ENCODE peak calls at places on chromosomes 2 and 18, in seven cellular contexts. U is esophagus squamous epithelium, R is BJ, B is breast epithelium, S is endodermal cell, A is PC-3, V is sigmoid colon. F is an unnamed sample. For H3K27me3, the result is how much of the 10 kb centered on the place peaks cover.

GRCh38 chr2:10329880-10330699 is 27.4 kb downstream of the HPCAL1 start:
- DNase-seq in U (no peak), V (no peak), R (peak), A (peak), S (no peak), B (no peak), F (no peak)

GRCh38 chr2:82790277-82791021 is 1668.6 kb downstream of the SUCLG1 start:
- DNase-seq in R (no peak), S (peak), U (no peak), B (no peak), A (peak), V (no peak), F (no peak)

GRCh38 chr18:59208602-59209001 is 11.4 kb upstream of the GRP start:
- DNase-seq in V (no peak), S (no peak), U (no peak), A (peak), R (no peak), B (peak), F (no peak)

GRCh38 chr2:30688956-30689401 is 118.3 kb downstream of the CAPN13 start:
- DNase-seq in A (no peak), B (peak), S (no peak), R (no peak), U (no peak), V (peak), F (peak)

GRCh38 chr2:16487686-16488085 is 177.9 kb downstream of the CYRIA start:
- DNase-seq in B (no peak), R (no peak), V (no peak), A (peak), U (no peak), S (peak), F (no peak)

GRCh38 chr2:129379411-129379810 is 600.1 kb upstream of the RAB6C start:
- DNase-seq in V (no peak), A (no peak), S (no peak), U (no peak), R (no peak), B (no peak), F (no peak)

GRCh38 chr2:158184556-158185343 is 83.1 kb downstream of the UPP2 start:
- DNase-seq in R (no peak), A (peak), U (no peak), B (no peak), V (no peak), S (no peak), F (no peak)

GRCh38 chr2:32627441-32627900 is 379 bp upstream of the TTC27 start:
- DNase-seq in U (no peak), V (peak), S (no peak), R (no peak), B (peak), A (peak), F (no peak)

GRCh38 chr2:68837861-68838341 is 33.3 kb downstream of the BMP10 start:
- DNase-seq in V (no peak), U (no peak), S (no peak), B (no peak), A (no peak), R (no peak), F (no peak)

GRCh38 chr2:58110765-58111164 is 64.2 kb downstream of the VRK2 start:
- DNase-seq in V (no peak), A (no peak), U (no peak), S (peak), R (no peak), B (no peak), F (no peak)

GRCh38 chr2:217466104-217466503 is 536.7 kb downstream of the TNS1 start:
- DNase-seq in V (no peak), U (no peak), A (no peak), S (no peak), B (no peak), R (no peak), F (peak)

GRCh38 chr18:63523660-63524059 is 18.5 kb upstream of the SERPINB12 start:
- DNase-seq in R (no peak), U (no peak), V (no peak), A (no peak), S (no peak), B (no peak), F (no peak)

GRCh38 chr18:41829648-41830516 is 125.2 kb upstream of the PIK3C3 start:
- DNase-seq in U (no peak), S (no peak), A (peak), R (no peak), B (no peak), V (no peak), F (no peak)

GRCh38 chr18:10241571-10241970 is 212.9 kb upstream of the APCDD1 start:
- DNase-seq in B (no peak), A (no peak), V (no peak), U (no peak), S (no peak), R (no peak), F (no peak)

GRCh38 chr2:53018830-53019425 is 748.7 kb upstream of the CHAC2 start:
- DNase-seq in R (no peak), U (no peak), S (no peak), V (no peak), B (no peak), A (peak), F (no peak)

GRCh38 chr2:19474128-19474527 is 115.7 kb upstream of the OSR1 start:
- DNase-seq in S (no peak), A (peak), U (no peak), B (peak), R (peak), V (peak), F (no peak)

GRCh38 chr2:108396845-108397244 is 19.1 kb downstream of the SULT1C4 start:
- DNase-seq in U (no peak), B (no peak), R (no peak), A (peak), S (peak), V (no peak), F (no peak)

GRCh38 chr2:12050381-12050780 is 303.9 kb downstream of the LPIN1 start:
- DNase-seq in S (no peak), R (peak), A (peak), U (no peak), B (no peak), V (no peak), F (no peak)

GRCh38 chr2:65663831-65664407 is 231.5 kb upstream of the SPRED2 start:
- DNase-seq in V (no peak), S (no peak), A (no peak), U (no peak), B (no peak), R (no peak), F (no peak)

GRCh38 chr2:85847051-85847588 is 41.7 kb downstream of the ST3GAL5 start:
- DNase-seq in U (no peak), B (no peak), V (no peak), A (no peak), S (no peak), R (no peak), F (peak)

GRCh38 chr2:31558401-31559295 is 22.1 kb downstream of the SRD5A2 start:
- DNase-seq in A (peak), S (no peak), B (peak), U (no peak), V (no peak), R (peak), F (no peak)

GRCh38 chr2:95698166-95698565 is 106.4 kb downstream of the TRIM43 start:
- DNase-seq in B (no peak), A (peak), U (no peak), V (no peak), S (no peak), R (no peak), F (no peak)

GRCh38 chr2:233179848-233180368 is 71.6 kb upstream of the ATG16L1 start:
- DNase-seq in R (no peak), S (no peak), V (no peak), A (no peak), B (no peak), U (no peak), F (no peak)

GRCh38 chr2:228039752-228040534 is 141.5 kb downstream of the SPHKAP start:
- DNase-seq in A (peak), R (no peak), V (no peak), S (no peak), B (no peak), U (no peak), F (no peak)

GRCh38 chr2:68196120-68196716 is 38.5 kb downstream of the PNO1 start:
- DNase-seq in A (peak), U (no peak), S (no peak), V (peak), B (no peak), R (no peak), F (no peak)

GRCh38 chr2:64699712-64700111 is 46.0 kb upstream of the SERTAD2 start:
- DNase-seq in A (no peak), V (no peak), R (no peak), B (no peak), U (no peak), S (peak), F (no peak)

GRCh38 chr2:127052771-127053691 is 53.9 kb downstream of the BIN1 start:
- DNase-seq in R (no peak), U (no peak), A (no peak), B (no peak), V (no peak), S (no peak), F (no peak)

GRCh38 chr2:168255866-168256265 is 8.5 kb upstream of the STK39 start:
- DNase-seq in V (no peak), U (no peak), S (no peak), A (no peak), R (no peak), B (no peak), F (peak)

GRCh38 chr2:237618449-237618848 is 8.9 kb upstream of the LRRFIP1 start:
- DNase-seq in U (no peak), S (no peak), B (no peak), R (peak), V (no peak), A (no peak), F (no peak)

GRCh38 chr2:160920791-160921303 is 239.4 kb upstream of the TANK start:
- DNase-seq in V (peak), S (no peak), U (no peak), R (peak), A (no peak), B (no peak), F (no peak)

GRCh38 chr2:25336446-25336845 is 5.3 kb downstream of the DNMT3A start:
- DNase-seq in B (no peak), U (no peak), V (no peak), S (no peak), A (no peak), R (no peak), F (no peak)

GRCh38 chr2:25305809-25306208 is 35.9 kb downstream of the DNMT3A start:
- DNase-seq in S (no peak), B (no peak), V (no peak), U (no peak), R (no peak), A (no peak), F (no peak)

GRCh38 chr2:18991177-18992168 is 366.9 kb downstream of the OSR1 start:
- DNase-seq in B (peak), V (peak), U (no peak), A (peak), S (no peak), R (peak), F (no peak)

GRCh38 chr18:13465476-13465875 is 246.9 kb downstream of the LDLRAD4 start:
- DNase-seq in S (peak), V (no peak), R (no peak), A (no peak), B (no peak), U (no peak), F (no peak)

GRCh38 chr2:53286336-53286735 is 481.3 kb upstream of the CHAC2 start:
- DNase-seq in U (no peak), S (no peak), A (peak), V (no peak), B (no peak), R (no peak), F (no peak)

GRCh38 chr2:39696072-39696471 is 30.4 kb downstream of the TMEM178A start:
- DNase-seq in S (no peak), V (no peak), R (peak), U (no peak), B (no peak), A (no peak), F (no peak)

GRCh38 chr18:31206064-31206463 is 43.4 kb upstream of the DSC1 start:
- DNase-seq in R (no peak), A (peak), U (no peak), S (no peak), V (no peak), B (no peak), F (no peak)

GRCh38 chr2:231068525-231069222 is 12.0 kb downstream of the PSMD1 start:
- DNase-seq in V (no peak), B (no peak), U (no peak), S (no peak), A (peak), R (no peak), F (no peak)

GRCh38 chr2:188245230-188245629 is 46.4 kb upstream of the GULP1 start:
- DNase-seq in V (no peak), R (no peak), U (no peak), S (no peak), A (peak), B (no peak), F (no peak)

DNA sequence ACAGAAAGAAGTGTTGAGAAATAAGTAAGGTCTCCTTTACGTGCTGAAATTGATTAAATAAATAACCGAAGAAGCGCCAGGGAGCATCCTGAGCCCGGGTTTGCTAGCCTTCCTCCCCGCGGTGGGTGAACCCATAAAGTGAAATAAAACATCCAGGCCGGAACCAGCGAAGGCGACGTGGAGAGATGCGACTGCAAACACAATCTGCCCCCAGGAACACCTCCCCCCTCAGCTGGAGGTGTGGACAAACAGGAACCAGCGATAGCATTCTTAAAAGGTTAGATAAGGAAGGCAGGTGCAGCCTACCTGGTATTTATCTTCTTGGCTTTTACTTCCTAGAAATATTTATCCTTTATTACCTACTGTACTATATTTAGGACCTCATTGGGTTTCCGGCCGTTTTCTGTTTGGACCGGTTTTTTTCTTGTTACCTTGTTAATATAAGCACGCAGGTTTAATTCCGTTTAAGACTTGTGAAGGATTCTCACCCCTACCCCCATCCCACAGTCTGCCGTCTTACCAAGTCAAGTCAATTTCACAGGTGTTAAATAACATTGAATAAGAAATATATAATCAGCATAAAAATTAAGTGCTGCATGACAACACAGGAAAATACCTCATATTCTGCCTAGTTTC is 224.1 kb upstream of the ID2 start:
- DNase-seq in V (peak), S (peak), A (no peak), R (no peak), B (no peak), U (no peak), F (no peak)
- TF ChIP-seq CTCF in V (no peak), S (no peak), A (no peak), R (no peak), B (no peak), U (no peak), F (no peak)

DNA sequence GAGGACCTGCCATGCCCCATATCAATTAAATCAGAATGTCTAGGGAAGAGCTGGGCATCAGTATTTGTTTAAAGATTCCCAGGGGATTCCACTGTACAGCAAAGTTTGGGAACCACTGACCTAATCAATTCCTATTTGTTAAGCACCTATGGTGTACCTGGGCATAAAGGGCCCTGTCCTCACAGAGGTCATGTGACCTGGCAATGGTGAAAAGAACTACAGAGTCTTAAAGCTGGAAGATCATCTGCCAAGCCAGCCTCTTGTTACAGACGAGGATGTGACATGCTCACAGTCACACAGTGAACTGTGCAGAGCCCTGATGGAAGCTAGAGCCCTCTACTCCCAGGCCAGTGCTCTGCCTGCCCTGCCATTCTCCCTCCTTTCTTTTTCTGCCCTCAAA is 23.3 kb downstream of the SLC14A2 start:
- DNase-seq in R (no peak), S (peak), V (no peak), U (no peak), A (no peak), B (no peak), F (no peak)
- H3K27me3 ChIP-seq in R (under half), S (under half), V (under half), U (under half), A (under half), B (under half), F (under half)

GRCh38 chr18:46787674-46788073 is 30.8 kb upstream of the ST8SIA5 start:
- DNase-seq in A (no peak), B (no peak), R (no peak), U (no peak), S (no peak), V (no peak), F (no peak)

GRCh38 chr18:46794607-46795006 is 37.8 kb upstream of the ST8SIA5 start:
- DNase-seq in S (peak), R (no peak), B (no peak), A (no peak), U (no peak), V (no peak), F (no peak)

DNA sequence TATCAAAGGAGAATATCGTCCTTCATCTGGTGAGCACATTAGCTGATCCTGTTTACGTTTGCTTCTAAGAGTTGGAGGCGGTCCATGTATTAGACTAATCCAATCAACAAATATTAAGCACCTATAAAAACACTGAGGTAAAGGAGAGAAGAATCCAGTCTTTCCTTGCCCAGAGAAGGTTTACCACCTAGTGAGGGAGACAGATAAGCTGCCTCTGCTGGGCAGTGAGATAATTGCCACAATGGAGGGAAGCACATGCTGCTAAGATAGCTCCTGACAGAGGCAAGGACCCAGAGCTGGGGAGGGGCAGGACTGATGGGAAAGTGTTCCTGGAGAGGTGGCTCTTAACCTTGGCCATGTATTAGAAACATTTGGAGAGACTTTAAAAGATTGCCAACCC is 36.7 kb upstream of the ST8SIA5 start:
- DNase-seq in A (peak), V (no peak), U (no peak), R (no peak), B (no peak), S (peak), F (no peak)
- TF ChIP-seq CTCF in A (no peak), V (no peak), U (no peak), R (no peak), B (no peak), S (peak), F (no peak)

GRCh38 chr2:219658861-219659260 is 31.4 kb downstream of the SLC4A3 start:
- DNase-seq in S (peak), R (no peak), B (no peak), V (no peak), A (no peak), U (no peak), F (no peak)

GRCh38 chr2:219661197-219661954 is 33.9 kb downstream of the SLC4A3 start:
- DNase-seq in U (no peak), A (peak), V (no peak), S (peak), B (no peak), R (no peak), F (no peak)

GRCh38 chr2:219661955-219662395 is 34.5 kb downstream of the SLC4A3 start:
- DNase-seq in A (peak), B (no peak), V (no peak), S (peak), U (no peak), R (no peak), F (no peak)

GRCh38 chr2:219658447-219658846 is 31.0 kb downstream of the SLC4A3 start:
- DNase-seq in U (no peak), R (no peak), B (no peak), V (peak), S (peak), A (no peak), F (no peak)

GRCh38 chr2:219656523-219656922 is 29.1 kb downstream of the SLC4A3 start:
- DNase-seq in R (no peak), V (no peak), B (no peak), S (no peak), A (peak), U (no peak), F (no peak)
- H3K27me3 ChIP-seq in R (under half), V (under half), B (under half), S (under half), A (under half), U (under half), F (under half)